ENCODE peak calls at places on chromosomes 11 and 22, in six cellular contexts. N, Q, O, L, U and B are unnamed samples.

GRCh38 chr22:48167238-48167637 is 1404.8 kb downstream of the TBC1D22A start:
- DNase-seq in O (no peak), L (no peak), N (no peak), Q (peak), U (no peak), B (no peak)

GRCh38 chr22:42932857-42933782 is 76.0 kb upstream of the ARFGAP3 start:
- DNase-seq in Q (peak), U (no peak), N (no peak), O (no peak), L (no peak), B (peak)

GRCh38 chr22:49327411-49327810 is 500.3 kb downstream of the BRD1 start:
- DNase-seq in O (no peak), L (no peak), N (no peak), U (peak), Q (no peak), B (no peak)

GRCh38 chr11:76814414-76814813 is 31.3 kb downstream of the TSKU start:
- DNase-seq in U (no peak), N (no peak), L (no peak), O (no peak), Q (no peak), B (no peak)

GRCh38 chr11:57180964-57181363 is 789 bp upstream of the LRRC55 start:
- DNase-seq in N (no peak), L (no peak), O (no peak), U (no peak), Q (no peak), B (no peak)

GRCh38 chr22:37453696-37454095 is 26.4 kb upstream of the ELFN2 start:
- DNase-seq in O (no peak), U (no peak), Q (no peak), N (no peak), L (no peak), B (no peak)

GRCh38 chr22:32591620-32592019 is 117.0 kb downstream of the FBXO7 start:
- DNase-seq in N (no peak), U (no peak), Q (no peak), L (no peak), O (no peak), B (no peak)

GRCh38 chr11:82045748-82046457 is 687.8 kb downstream of the FAM181B start:
- DNase-seq in Q (no peak), L (no peak), O (no peak), U (no peak), N (no peak), B (no peak)

GRCh38 chr22:33563568-33563967 is 356.7 kb downstream of the LARGE1 start:
- DNase-seq in U (no peak), L (no peak), N (no peak), O (no peak), Q (no peak), B (no peak)

GRCh38 chr22:38987171-38987895 is 5.2 kb downstream of the APOBEC3B start:
- DNase-seq in U (no peak), Q (no peak), L (no peak), O (no peak), N (no peak), B (no peak)

GRCh38 chr11:59555601-59556114 is 44.3 kb downstream of the OR4D9 start:
- DNase-seq in U (no peak), L (peak), O (no peak), N (no peak), Q (no peak), B (no peak)

GRCh38 chr11:117188620-117189081 is 10.1 kb downstream of the SIDT2 start:
- DNase-seq in L (peak), N (no peak), O (no peak), Q (no peak), U (peak), B (no peak)

GRCh38 chr11:122893131-122893530 is 10.6 kb downstream of the JHY start:
- DNase-seq in U (no peak), Q (no peak), L (no peak), N (no peak), O (no peak), B (no peak)

GRCh38 chr11:9771126-9771624 is 107.3 kb downstream of the SWAP70 start:
- DNase-seq in N (no peak), Q (no peak), L (no peak), O (no peak), U (no peak), B (no peak)

GRCh38 chr11:19321351-19321750 is 80.6 kb upstream of the E2F8 start:
- DNase-seq in U (no peak), O (no peak), N (no peak), L (no peak), Q (no peak), B (no peak)

GRCh38 chr22:46114518-46115387 is 35.6 kb upstream of the PPARA start:
- DNase-seq in L (no peak), O (no peak), N (no peak), U (no peak), Q (no peak), B (no peak)

GRCh38 chr22:49345896-49346295 is 481.8 kb downstream of the BRD1 start:
- DNase-seq in L (no peak), Q (no peak), N (no peak), O (no peak), U (no peak), B (no peak)

GRCh38 chr22:25496396-25497064 is 67.9 kb upstream of the GRK3 start:
- DNase-seq in L (no peak), Q (no peak), U (no peak), N (no peak), O (no peak), B (no peak)

GRCh38 chr11:66745356-66746235 is 16.6 kb upstream of the SPTBN2 start:
- DNase-seq in L (no peak), O (no peak), N (peak), Q (peak), U (peak), B (no peak)

GRCh38 chr11:72411623-72412532 is 22.5 kb downstream of the CLPB start:
- DNase-seq in N (peak), O (peak), L (peak), Q (peak), U (no peak), B (no peak)

GRCh38 chr11:72410956-72411355 is 23.4 kb downstream of the CLPB start:
- DNase-seq in N (no peak), Q (no peak), U (no peak), O (no peak), L (no peak), B (no peak)

GRCh38 chr11:72409458-72409857 is 24.9 kb downstream of the CLPB start:
- DNase-seq in L (no peak), U (no peak), Q (no peak), N (no peak), O (no peak), B (no peak)

GRCh38 chr11:72418834-72419560 is 15.3 kb downstream of the CLPB start:
- DNase-seq in U (no peak), N (no peak), O (no peak), L (no peak), Q (no peak), B (no peak)

GRCh38 chr11:72413914-72414628 is 20.3 kb downstream of the CLPB start:
- DNase-seq in L (peak), Q (peak), O (peak), N (peak), U (peak), B (peak)
- TF ChIP-seq EP300 in L (peak), Q (no peak), O (no peak), N (no peak), U (no peak), B (no peak)

GRCh38 chr22:27115410-27115809 is 458.0 kb downstream of the MIAT start:
- DNase-seq in Q (no peak), L (no peak), O (no peak), N (no peak), U (no peak), B (no peak)
- H3K27ac ChIP-seq in Q (no peak), L (no peak), O (no peak), N (no peak), U (no peak), B (no peak)

GRCh38 chr11:92380882-92381281 is 156.3 kb downstream of the FAT3 start:
- DNase-seq in L (no peak), U (no peak), N (no peak), Q (no peak), O (no peak), B (no peak)

GRCh38 chr11:92376680-92377079 is 152.1 kb downstream of the FAT3 start:
- DNase-seq in N (no peak), L (no peak), U (no peak), Q (no peak), O (no peak), B (no peak)

DNA sequence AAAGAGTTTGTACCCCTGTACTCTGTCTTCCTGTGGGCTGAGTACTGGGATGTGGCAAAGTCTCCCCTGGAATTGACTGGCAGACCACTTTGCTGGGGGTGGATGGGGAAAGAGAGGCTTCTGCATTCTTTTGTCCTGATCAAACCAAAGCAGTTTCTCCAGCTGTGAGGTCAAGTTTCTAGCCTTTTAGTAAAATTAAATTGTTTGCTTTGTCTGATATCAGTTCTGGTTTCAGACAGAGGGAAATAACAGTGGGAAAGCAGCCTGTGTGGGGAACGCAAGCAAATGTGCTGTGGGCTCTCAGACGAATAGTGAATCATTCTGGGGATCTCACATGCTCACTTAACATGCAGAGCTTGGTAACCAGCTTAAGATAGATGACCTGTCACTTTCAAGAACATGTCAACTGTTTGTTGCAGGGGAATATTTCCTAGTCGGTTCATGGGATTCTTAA is 151.6 kb downstream of the FAT3 start:
- DNase-seq in Q (no peak), O (no peak), U (no peak), L (no peak), N (no peak), B (no peak)
- TF ChIP-seq EP300 in Q (no peak), O (no peak), U (no peak), L (no peak), N (no peak), B (no peak)

DNA sequence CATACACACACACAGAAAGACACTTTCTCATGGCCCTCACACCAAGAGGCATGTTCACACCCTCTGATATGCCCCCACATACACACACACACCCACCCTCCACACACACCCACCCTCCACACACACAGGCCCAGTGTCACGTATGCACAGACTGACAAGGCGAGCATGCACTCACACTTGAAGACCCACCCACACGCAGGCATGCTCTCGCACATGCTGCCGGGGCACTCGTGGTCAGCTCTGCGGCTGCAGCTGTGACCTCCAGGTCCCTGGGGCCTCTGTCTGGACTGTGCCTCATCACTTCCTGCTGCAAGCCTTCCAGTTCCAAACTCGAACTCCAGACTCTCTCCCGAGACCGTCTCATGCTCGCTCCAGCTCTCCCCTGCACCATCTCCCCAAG is 9.6 kb downstream of the DCHS1 start:
- DNase-seq in Q (peak), L (no peak), N (no peak), U (no peak), O (no peak), B (peak)
- H3K27ac ChIP-seq in Q (no peak), L (peak), N (peak), U (peak), O (no peak), B (peak)

GRCh38 chr22:28816994-28817530 is 16.7 kb upstream of the XBP1 start:
- DNase-seq in L (no peak), O (no peak), U (no peak), N (no peak), Q (no peak), B (no peak)

GRCh38 chr22:28820885-28821284 is 20.5 kb upstream of the XBP1 start:
- DNase-seq in L (no peak), N (no peak), Q (no peak), O (no peak), U (no peak), B (no peak)

GRCh38 chr22:28817919-28818859 is 17.8 kb upstream of the XBP1 start:
- DNase-seq in L (peak), O (peak), U (peak), Q (no peak), N (peak), B (no peak)

GRCh38 chr22:28821452-28821851 is 21.1 kb upstream of the XBP1 start:
- DNase-seq in U (no peak), Q (no peak), O (no peak), L (no peak), N (no peak), B (no peak)

DNA sequence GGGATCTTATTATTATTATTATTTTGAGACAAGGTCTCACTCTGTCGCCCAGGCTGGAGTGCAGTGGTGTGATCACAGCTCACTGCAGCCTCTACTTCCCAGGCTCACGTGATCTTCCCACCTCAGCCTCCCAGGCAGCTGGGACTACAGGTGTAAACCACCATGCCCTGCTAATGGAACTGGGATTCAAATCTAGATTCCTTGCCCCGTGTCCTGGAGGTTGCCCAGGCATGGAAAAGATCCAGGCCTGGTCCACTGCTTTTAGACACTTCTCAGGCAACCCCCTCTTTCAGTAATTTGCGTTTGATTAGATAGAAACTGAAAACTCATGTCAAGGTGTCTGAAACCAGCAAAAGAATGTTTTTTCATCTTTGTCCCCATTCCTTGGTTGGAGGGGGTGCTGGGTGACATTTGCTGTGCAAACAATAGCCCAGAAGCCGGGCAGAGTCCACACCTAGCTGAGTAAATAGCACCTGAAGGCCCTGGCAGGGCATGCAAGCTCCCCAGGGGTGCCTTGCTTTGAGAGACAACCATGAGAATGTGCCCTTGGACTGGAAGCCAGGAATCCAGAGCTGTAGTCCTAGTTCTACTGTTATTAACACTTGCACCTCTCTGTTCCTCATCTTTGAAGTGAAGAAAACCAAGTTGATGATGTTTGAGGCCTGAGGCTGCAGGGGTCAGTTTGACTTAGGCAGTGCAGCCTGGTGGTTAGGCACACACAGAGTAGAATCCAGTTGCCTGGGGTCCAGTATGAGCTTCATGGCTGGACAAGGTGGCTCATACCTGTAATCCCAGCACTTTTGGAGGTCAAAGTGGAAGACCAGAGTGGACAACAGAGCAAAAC is 19.1 kb upstream of the XBP1 start:
- DNase-seq in N (peak), O (peak), U (peak), Q (no peak), L (no peak), B (no peak)
- TF ChIP-seq EP300 in N (no peak), O (peak), U (no peak), Q (no peak), L (no peak), B (no peak)